ENCODE peak calls at places on chromosome 9, in eight cellular contexts. D, G, A, X, T, O, L and Q are unnamed samples.

GRCh38 chr9:5612187-5612535 is 16.7 kb upstream of the RIC1 start:
- DNase-seq in D (no peak), G (no peak), A (no peak), X (no peak), T (no peak), O (no peak), L (no peak), Q (no peak)

GRCh38 chr9:125522328-125522725 is 184.7 kb downstream of the MAPKAP1 start:
- DNase-seq in D (no peak), G (no peak), A (no peak), X (no peak), T (no peak), O (no peak), L (no peak), Q (no peak)

GRCh38 chr9:91946196-91946595 is 3.8 kb downstream of the ROR2 start:
- DNase-seq in D (no peak), G (no peak), A (no peak), X (no peak), T (no peak), O (peak), L (no peak), Q (no peak)

GRCh38 chr9:4661165-4662095 is 664 bp upstream of the PLPP6 start:
- DNase-seq in D (no peak), G (no peak), A (no peak), X (no peak), T (no peak), O (no peak), L (no peak), Q (no peak)

GRCh38 chr9:20990867-20991266 is 40.6 kb downstream of the HACD4 start:
- DNase-seq in D (no peak), G (no peak), A (no peak), X (no peak), T (no peak), O (no peak), L (no peak), Q (no peak)

GRCh38 chr9:136860529-136860928 is 5.6 kb downstream of the EDF1 start:
- DNase-seq in D (no peak), G (no peak), A (no peak), X (peak), T (no peak), O (no peak), L (no peak), Q (no peak)

GRCh38 chr9:89508951-89509607 is 11.2 kb upstream of the SEMA4D start:
- DNase-seq in D (no peak), G (no peak), A (no peak), X (peak), T (no peak), O (no peak), L (no peak), Q (no peak)

GRCh38 chr9:131603199-131603598 is 57.9 kb downstream of the PRRT1B start:
- DNase-seq in D (no peak), G (no peak), A (no peak), X (no peak), T (no peak), O (no peak), L (no peak), Q (no peak)

GRCh38 chr9:29437515-29437914 is 1864.2 kb upstream of the C9orf72 start:
- DNase-seq in D (no peak), G (no peak), A (no peak), X (no peak), T (no peak), O (no peak), L (no peak), Q (no peak)

GRCh38 chr9:35108461-35108860 is 5.5 kb upstream of the STOML2 start:
- DNase-seq in D (no peak), G (peak), A (no peak), X (peak), T (no peak), O (no peak), L (no peak), Q (no peak)

GRCh38 chr9:133771486-133772482 is 33.6 kb upstream of the SARDH start:
- DNase-seq in D (no peak), G (peak), A (peak), X (peak), T (no peak), O (peak), L (no peak), Q (no peak)